ENCODE peak calls at places on chromosomes 16 and 17, in four cellular contexts. V is caudate nucleus; A is activated T-helper 1 cell treated with anti-CD3 and anti-CD28 coated beads, Interleukin-12 subunit alpha, Interleukin-12 subunit beta, Interleukin-2, Interleukin-4 antibody, amounts not matched to agents 30 ng/mL and 10 ng/mL and 1 ng/mL, durations not matched to agents 14 hours and 24 hours and 36 hours; T is left cardiac atrium. K is an unnamed sample.

GRCh38 chr17:66850692-66851091 is 15.8 kb downstream of the CACNG5 start:
- DNase-seq in A (no peak), T (no peak), V (no peak), K (no peak)

GRCh38 chr17:42564815-42565522 is 1.9 kb upstream of the MLX start:
- DNase-seq in V (no peak), T (no peak), A (no peak), K (no peak)

GRCh38 chr16:47198180-47198575 is 54.4 kb upstream of the NETO2 start:
- DNase-seq in T (no peak), A (no peak), V (no peak), K (no peak)

GRCh38 chr17:38325221-38325851 is 18.4 kb downstream of the GPR179 start:
- DNase-seq in A (no peak), T (no peak), V (peak), K (no peak)

GRCh38 chr16:89723279-89724250 is 2.2 kb downstream of the ZNF276 start:
- DNase-seq in A (peak), V (peak), T (peak), K (peak)

GRCh38 chr17:80804466-80804865 is 187.2 kb upstream of the CHMP6 start:
- DNase-seq in A (no peak), V (no peak), T (no peak), K (no peak)

GRCh38 chr17:80339118-80339517 is 75.8 kb upstream of the ENDOV start:
- DNase-seq in T (no peak), V (no peak), A (no peak), K (no peak)

GRCh38 chr17:9865585-9865984 is 39.5 kb downstream of the RCVRN start:
- DNase-seq in T (no peak), V (no peak), A (no peak), K (no peak)

GRCh38 chr16:12329246-12329995 is 352.9 kb downstream of the SNX29 start:
- DNase-seq in A (no peak), V (no peak), T (no peak), K (no peak)

GRCh38 chr17:40854175-40854814 is 12.7 kb downstream of the KRT12 start:
- DNase-seq in T (no peak), A (no peak), V (no peak), K (no peak)

K was measured in activated naive CD8-positive, alpha-beta T cell treated with anti-CD3 and anti-CD28 coated beads, Interleukin-2, amount 10 ng/mL, durations not matched to agents 7 days and 5 days.